ENCODE peak calls at places on chromosomes 7 and 10, in seven cellular contexts. One of them, this sample, is unnamed.

GRCh38 chr7:108147031-108147563 is 16.9 kb upstream of the LAMB4 start:
- DNase-seq in HCT116: no peak
- DNase-seq in HEK293T: no peak
- DNase-seq in K562: peak; percentile 22
- DNase-seq in HepG2: no peak
- DNase-seq in H1: no peak
- DNase-seq in GM12878: no peak
- DNase-seq in this sample: no peak

GRCh38 chr10:64345856-64346255 is 824.7 kb downstream of the REEP3 start:
- DNase-seq in HEK293T: no peak
- DNase-seq in K562: no peak
- DNase-seq in HepG2: no peak
- DNase-seq in HCT116: no peak
- DNase-seq in GM12878: no peak
- DNase-seq in H1: no peak
- DNase-seq in this sample: no peak

GRCh38 chr7:16695621-16696237 is 49.7 kb downstream of the BZW2 start:
- DNase-seq in HepG2: peak; percentile 40
- DNase-seq in HEK293T: peak; percentile 42
- DNase-seq in GM12878: no peak
- DNase-seq in H1: no peak
- DNase-seq in HCT116: peak; percentile 48
- DNase-seq in K562: peak; percentile 43
- DNase-seq in this sample: peak; percentile 24

GRCh38 chr7:45682358-45682735 is 108.2 kb downstream of the ADCY1 start:
- DNase-seq in H1: no peak
- DNase-seq in HepG2: no peak
- DNase-seq in GM12878: no peak
- DNase-seq in HEK293T: no peak
- DNase-seq in K562: no peak
- DNase-seq in HCT116: no peak
- DNase-seq in this sample: no peak

GRCh38 chr7:17005277-17005676 is 123.5 kb upstream of the AGR3 start:
- DNase-seq in K562: no peak
- DNase-seq in HepG2: no peak
- DNase-seq in HEK293T: no peak
- DNase-seq in H1: no peak
- DNase-seq in GM12878: no peak
- DNase-seq in HCT116: no peak
- DNase-seq in this sample: no peak

GRCh38 chr7:92131764-92132330 is 2.4 kb downstream of the CYP51A1 start:
- DNase-seq in GM12878: no peak
- DNase-seq in HCT116: no peak
- DNase-seq in K562: no peak
- DNase-seq in H1: no peak
- DNase-seq in HepG2: no peak
- DNase-seq in HEK293T: no peak
- DNase-seq in this sample: no peak

GRCh38 chr7:95213148-95213547 is 111.2 kb downstream of the PON1 start:
- DNase-seq in GM12878: no peak
- DNase-seq in K562: no peak
- DNase-seq in HepG2: no peak
- DNase-seq in HCT116: no peak
- DNase-seq in HEK293T: no peak
- DNase-seq in H1: no peak
- DNase-seq in this sample: no peak

GRCh38 chr10:52390388-52390787 is 76.3 kb downstream of the DKK1 start:
- DNase-seq in GM12878: no peak
- DNase-seq in K562: no peak
- DNase-seq in HepG2: no peak
- DNase-seq in HEK293T: no peak
- DNase-seq in H1: no peak
- DNase-seq in HCT116: no peak
- DNase-seq in this sample: no peak

GRCh38 chr7:68434857-68435256 is 1163.4 kb upstream of the AUTS2 start:
- DNase-seq in HepG2: no peak
- DNase-seq in HCT116: no peak
- DNase-seq in H1: no peak
- DNase-seq in HEK293T: no peak
- DNase-seq in GM12878: no peak
- DNase-seq in K562: no peak
- DNase-seq in this sample: no peak

GRCh38 chr7:151425670-151426075 is 14.3 kb downstream of the CRYGN start:
- DNase-seq in HEK293T: no peak
- DNase-seq in K562: no peak
- DNase-seq in HCT116: no peak
- DNase-seq in HepG2: no peak
- DNase-seq in GM12878: no peak
- DNase-seq in H1: no peak
- DNase-seq in this sample: no peak

GRCh38 chr10:74039561-74040145 is 41.7 kb downstream of the VCL start:
- DNase-seq in HCT116: no peak
- DNase-seq in H1: no peak
- DNase-seq in HepG2: no peak
- DNase-seq in HEK293T: no peak
- DNase-seq in GM12878: no peak
- DNase-seq in K562: peak; percentile 48
- DNase-seq in this sample: no peak

GRCh38 chr10:28946479-28946878 is 269.2 kb downstream of the BAMBI start:
- DNase-seq in HEK293T: no peak
- DNase-seq in HCT116: no peak
- DNase-seq in HepG2: no peak
- DNase-seq in GM12878: no peak
- DNase-seq in H1: no peak
- DNase-seq in K562: no peak
- DNase-seq in this sample: no peak

GRCh38 chr7:155533827-155534690 is 12.3 kb downstream of the CNPY1 start:
- DNase-seq in HEK293T: peak; percentile 92
- DNase-seq in HCT116: no peak
- DNase-seq in HepG2: peak; percentile 16
- DNase-seq in H1: peak; percentile 23
- DNase-seq in GM12878: no peak
- DNase-seq in K562: peak; percentile 88
- DNase-seq in this sample: peak; percentile 83

GRCh38 chr7:45112648-45113047 is 1.2 kb upstream of the TBRG4 start:
- DNase-seq in HepG2: no peak
- DNase-seq in HEK293T: no peak
- DNase-seq in H1: no peak
- DNase-seq in HCT116: no peak
- DNase-seq in K562: no peak
- DNase-seq in GM12878: no peak
- DNase-seq in this sample: no peak

GRCh38 chr10:43708256-43708655 is 59.6 kb upstream of the ZNF32 start:
- DNase-seq in HepG2: no peak
- DNase-seq in HCT116: no peak
- DNase-seq in K562: no peak
- DNase-seq in GM12878: no peak
- DNase-seq in H1: no peak
- DNase-seq in HEK293T: no peak
- DNase-seq in this sample: no peak

GRCh38 chr10:62244785-62245595 is 23.7 kb downstream of the RTKN2 start:
- DNase-seq in HepG2: peak; percentile 67
- DNase-seq in K562: peak; percentile 40
- DNase-seq in GM12878: peak; percentile 75
- DNase-seq in HEK293T: peak; percentile 40
- DNase-seq in H1: no peak
- DNase-seq in HCT116: peak; percentile 53
- DNase-seq in this sample: no peak

GRCh38 chr7:108004220-108005142 is 1.5 kb upstream of the LAMB1 start:
- DNase-seq in HepG2: peak; percentile 88
- DNase-seq in H1: no peak
- DNase-seq in GM12878: no peak
- DNase-seq in K562: no peak
- DNase-seq in HEK293T: no peak
- DNase-seq in HCT116: no peak
- DNase-seq in this sample: peak; percentile 29

GRCh38 chr10:3292601-3293000 is 120.0 kb upstream of the PITRM1 start:
- DNase-seq in HCT116: no peak
- DNase-seq in K562: no peak
- DNase-seq in GM12878: no peak
- DNase-seq in HEK293T: no peak
- DNase-seq in HepG2: no peak
- DNase-seq in H1: no peak
- DNase-seq in this sample: no peak

GRCh38 chr7:143318661-143319060 is 2.8 kb downstream of the CLCN1 start:
- DNase-seq in GM12878: no peak
- DNase-seq in HEK293T: no peak
- DNase-seq in HCT116: no peak
- DNase-seq in HepG2: peak; percentile 20
- DNase-seq in H1: no peak
- DNase-seq in K562: no peak
- DNase-seq in this sample: no peak

GRCh38 chr10:92822964-92823363 is 25.4 kb upstream of the EXOC6 start:
- DNase-seq in HCT116: peak; percentile 41
- DNase-seq in K562: no peak
- DNase-seq in H1: no peak
- DNase-seq in HEK293T: peak; percentile 39
- DNase-seq in GM12878: no peak
- DNase-seq in HepG2: no peak
- DNase-seq in this sample: no peak

GRCh38 chr10:132774905-132775863 is 10.8 kb downstream of the NKX6-2 start:
- DNase-seq in HepG2: no peak
- DNase-seq in HEK293T: no peak
- DNase-seq in H1: no peak
- DNase-seq in K562: no peak
- DNase-seq in HCT116: peak; percentile 6
- DNase-seq in GM12878: no peak
- DNase-seq in this sample: no peak

GRCh38 chr7:51126324-51126723 is 190.3 kb downstream of the COBL start:
- DNase-seq in K562: no peak
- DNase-seq in HEK293T: no peak
- DNase-seq in GM12878: no peak
- DNase-seq in H1: no peak
- DNase-seq in HepG2: no peak
- DNase-seq in HCT116: no peak
- DNase-seq in this sample: no peak

GRCh38 chr10:22433875-22434274 is 88.6 kb downstream of the SPAG6 start:
- DNase-seq in K562: no peak
- DNase-seq in HEK293T: no peak
- DNase-seq in GM12878: no peak
- DNase-seq in HepG2: no peak
- DNase-seq in HCT116: peak; percentile 31
- DNase-seq in H1: no peak
- DNase-seq in this sample: no peak

GRCh38 chr7:54839538-54840213 is 80.7 kb upstream of the SEC61G start:
- DNase-seq in HepG2: peak; percentile 20
- DNase-seq in H1: peak; percentile 39
- DNase-seq in K562: peak; percentile 11
- DNase-seq in GM12878: no peak
- DNase-seq in HEK293T: peak; percentile 29
- DNase-seq in HCT116: peak; percentile 51
- DNase-seq in this sample: peak; percentile 78

GRCh38 chr7:110051386-110051785 is 1039.5 kb upstream of the LRRN3 start:
- DNase-seq in K562: no peak
- DNase-seq in GM12878: no peak
- DNase-seq in HepG2: no peak
- DNase-seq in H1: no peak
- DNase-seq in HCT116: no peak
- DNase-seq in HEK293T: no peak
- DNase-seq in this sample: no peak

GRCh38 chr10:78343266-78343665 is 309.6 kb downstream of the RPS24 start:
- DNase-seq in GM12878: no peak
- DNase-seq in HepG2: no peak
- DNase-seq in H1: no peak
- DNase-seq in HCT116: no peak
- DNase-seq in HEK293T: no peak
- DNase-seq in K562: no peak
- DNase-seq in this sample: no peak
- TF ChIP-seq SP1 in GM12878: no peak
- TF ChIP-seq SP1 in HepG2: no peak
- TF ChIP-seq SP1 in H1: no peak
- TF ChIP-seq SP1 in HCT116: no peak
- TF ChIP-seq SP1 in HEK293T: no peak
- TF ChIP-seq SP1 in K562: no peak
- TF ChIP-seq SP1 in this sample: no peak

DNA sequence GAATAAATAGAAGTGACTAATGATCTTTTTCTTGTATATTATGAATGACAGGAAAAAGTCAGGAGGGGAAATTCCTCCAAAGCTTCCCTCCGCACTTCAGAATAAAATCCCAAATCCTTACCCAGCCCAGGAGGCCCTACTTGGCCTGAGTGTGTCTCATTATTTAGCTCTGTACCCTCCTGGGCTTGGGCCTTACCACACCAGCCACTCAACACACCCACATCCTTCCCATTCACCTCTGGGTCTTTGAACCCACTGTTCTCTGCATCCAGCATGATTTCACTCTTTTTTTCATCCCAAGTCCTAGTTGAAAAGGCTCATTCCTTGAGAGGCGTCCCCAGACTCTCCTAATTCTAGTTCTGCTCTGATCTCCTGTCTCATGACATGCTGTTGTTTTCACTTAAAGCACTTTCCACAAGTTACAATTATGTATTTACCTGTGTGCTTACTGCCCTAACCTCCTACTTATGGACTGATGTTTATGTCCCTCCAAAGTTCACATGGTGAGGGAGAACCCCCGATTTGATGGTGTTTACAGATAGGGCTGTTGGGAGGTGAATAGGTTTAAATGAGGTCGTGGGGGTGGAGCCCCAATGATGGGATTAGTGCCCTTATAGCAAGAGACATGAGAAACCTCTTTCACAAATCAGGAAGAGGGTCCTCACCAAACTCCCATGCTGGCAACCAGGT is 6.4 kb downstream of the NOD1 start:
- DNase-seq in HepG2: no peak
- DNase-seq in K562: no peak
- DNase-seq in H1: no peak
- DNase-seq in HEK293T: no peak
- DNase-seq in GM12878: no peak
- DNase-seq in HCT116: no peak
- DNase-seq in this sample: no peak
- TF ChIP-seq SP1 in HepG2: no peak
- TF ChIP-seq SP1 in K562: no peak
- TF ChIP-seq SP1 in H1: no peak
- TF ChIP-seq SP1 in HEK293T: no peak
- TF ChIP-seq SP1 in GM12878: no peak
- TF ChIP-seq SP1 in HCT116: no peak
- TF ChIP-seq SP1 in this sample: no peak

GRCh38 chr7:90889644-90890043 is 293.5 kb downstream of the CDK14 start:
- DNase-seq in HepG2: no peak
- DNase-seq in GM12878: no peak
- DNase-seq in HEK293T: no peak
- DNase-seq in HCT116: no peak
- DNase-seq in H1: no peak
- DNase-seq in K562: no peak
- DNase-seq in this sample: no peak
- TF ChIP-seq SP1 in HepG2: no peak
- TF ChIP-seq SP1 in GM12878: no peak
- TF ChIP-seq SP1 in HEK293T: no peak
- TF ChIP-seq SP1 in HCT116: no peak
- TF ChIP-seq SP1 in H1: no peak
- TF ChIP-seq SP1 in K562: no peak
- TF ChIP-seq SP1 in this sample: no peak

DNA sequence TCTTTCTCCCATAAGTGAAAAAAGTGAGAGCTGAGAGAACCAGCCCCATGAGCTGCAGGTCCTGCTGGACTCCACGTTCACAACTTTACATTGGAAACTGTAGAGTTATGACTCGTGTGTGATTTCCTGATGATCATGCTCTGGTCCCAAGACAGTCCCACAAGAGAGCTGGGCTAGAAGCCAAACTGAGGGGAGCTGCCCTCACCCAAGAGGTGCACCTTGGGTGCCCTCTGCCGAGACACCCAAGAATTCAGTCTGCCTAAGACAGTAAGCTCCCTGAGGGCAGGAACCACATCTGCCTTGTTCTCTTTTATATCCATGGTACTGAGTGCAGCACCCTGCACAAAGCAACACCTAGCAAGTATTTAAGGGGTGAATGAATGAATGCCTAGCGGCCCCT is 112.8 kb upstream of the SFMBT2 start:
- DNase-seq in GM12878: no peak
- DNase-seq in K562: no peak
- DNase-seq in H1: no peak
- DNase-seq in HepG2: no peak
- DNase-seq in HCT116: no peak
- DNase-seq in HEK293T: no peak
- DNase-seq in this sample: no peak
- TF ChIP-seq SP1 in GM12878: no peak
- TF ChIP-seq SP1 in K562: no peak
- TF ChIP-seq SP1 in H1: no peak
- TF ChIP-seq SP1 in HepG2: no peak
- TF ChIP-seq SP1 in HCT116: no peak
- TF ChIP-seq SP1 in HEK293T: no peak
- TF ChIP-seq SP1 in this sample: no peak